ENCODE peak calls at places on chromosome 19, in six cellular contexts. R, Y, D, M, G and K are unnamed samples. For H3K4me1, the result is how much of the 10 kb centered on the place peaks cover.

GRCh38 chr19:13143135-13143534 is 7.0 kb downstream of the STX10 start:
- DNase-seq in G (no peak), D (no peak), M (peak), R (peak), Y (no peak), K (no peak)

GRCh38 chr19:51572908-51573307 is 1.8 kb downstream of the ZNF175 start:
- DNase-seq in M (peak), G (no peak), Y (no peak), D (no peak), R (no peak), K (no peak)

GRCh38 chr19:35088514-35088913 is 27.1 kb upstream of the FXYD3 start:
- DNase-seq in R (no peak), M (peak), G (no peak), D (no peak), Y (no peak), K (no peak)

GRCh38 chr19:7534531-7534980 is 961 bp upstream of the PNPLA6 start:
- DNase-seq in R (peak), G (peak), M (peak), D (peak), Y (peak), K (peak)

GRCh38 chr19:43439183-43440063 is 24.7 kb downstream of the TEX101 start:
- DNase-seq in R (no peak), Y (peak), D (no peak), M (peak), G (peak), K (no peak)

GRCh38 chr19:14432817-14433453 is at the start of gene PKN1:
- DNase-seq in R (peak), D (peak), G (peak), Y (peak), M (no peak), K (no peak)

GRCh38 chr19:12939292-12939606 is 840 bp downstream of the CALR start:
- DNase-seq in D (no peak), R (no peak), G (no peak), Y (no peak), M (peak), K (no peak)

GRCh38 chr19:1577929-1578618 is 9.9 kb upstream of the MEX3D start:
- DNase-seq in G (no peak), M (no peak), R (no peak), Y (no peak), D (no peak), K (no peak)

GRCh38 chr19:12767666-12768065 is 7.7 kb downstream of the HOOK2 start:
- DNase-seq in G (no peak), Y (no peak), M (no peak), R (no peak), D (no peak), K (no peak)

GRCh38 chr19:13797870-13798269 is 2.6 kb downstream of the ZSWIM4 start:
- DNase-seq in R (no peak), Y (no peak), D (no peak), G (no peak), M (peak), K (no peak)

GRCh38 chr19:14146789-14147216 is 10.4 kb upstream of the ASF1B start:
- DNase-seq in D (no peak), G (no peak), M (peak), Y (peak), R (peak), K (no peak)

DNA sequence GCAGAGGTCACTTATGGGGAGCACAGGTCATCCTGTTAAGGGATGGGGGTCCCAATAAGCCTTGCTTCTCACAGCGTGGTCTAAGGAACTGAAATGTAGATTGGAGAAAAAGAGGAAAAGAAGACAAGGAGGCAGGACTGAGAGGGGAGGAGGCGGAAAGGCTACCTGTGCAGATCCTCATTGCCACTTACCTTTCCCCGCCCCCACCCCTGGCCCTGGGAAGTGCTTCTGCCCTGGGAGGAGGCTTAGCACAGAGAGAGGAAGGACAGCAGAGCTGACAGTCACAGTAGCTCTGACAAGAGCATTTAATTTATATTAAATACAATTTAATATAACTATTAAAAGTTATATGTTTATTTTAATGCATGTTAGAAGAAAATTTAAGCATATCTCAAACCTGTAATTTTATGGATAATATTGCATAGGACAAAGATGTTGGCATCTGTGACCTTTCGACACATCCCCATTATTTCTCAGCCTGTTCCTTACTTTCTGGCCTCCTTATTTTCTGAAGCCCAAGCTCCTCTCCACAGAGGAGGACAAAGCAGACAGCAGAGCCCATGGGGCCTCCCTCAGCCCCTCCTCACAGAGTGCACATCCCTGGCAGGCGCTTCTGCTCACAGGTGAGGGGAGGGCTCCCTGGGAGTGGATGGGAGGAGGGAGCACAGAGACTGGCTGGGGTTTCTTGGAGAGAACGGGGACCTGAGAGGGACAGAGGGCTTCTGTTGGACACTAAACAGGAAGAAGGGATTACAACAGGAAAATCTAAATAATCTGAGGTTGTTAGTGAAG is 23.4 kb downstream of the CEACAM21 start:
- DNase-seq in R (no peak), D (no peak), M (no peak), G (no peak), Y (no peak), K (no peak)
- TF ChIP-seq CTCF in R (no peak), D (no peak), M (no peak), G (no peak), Y (no peak), K (no peak)

DNA sequence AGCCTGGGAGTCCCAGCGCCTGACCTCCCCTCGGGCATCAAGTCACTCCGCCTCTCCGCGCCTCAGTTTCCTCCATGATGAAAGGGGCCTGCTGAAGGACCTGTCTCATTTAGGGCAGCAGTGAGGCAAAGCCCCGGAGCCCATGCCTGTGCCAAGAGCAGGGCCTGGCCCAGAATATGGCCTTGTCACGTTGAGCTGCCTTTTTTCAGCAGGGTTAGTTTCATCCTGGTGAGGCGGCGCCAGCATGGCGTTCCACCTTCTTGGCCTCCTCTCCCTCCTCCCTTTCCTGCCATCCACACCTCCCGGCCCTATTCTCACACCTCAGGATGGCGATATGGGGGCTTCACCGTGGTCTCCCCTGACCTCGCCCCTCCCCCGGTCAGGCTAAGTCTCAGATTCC is 30.2 kb downstream of the PAK4 start:
- DNase-seq in G (no peak), M (no peak), D (no peak), Y (no peak), R (no peak), K (peak)
- H3K4me1 ChIP-seq in G (under half), M (half or more), D (half or more), Y (under half), R (half or more), K (under half)

GRCh38 chr19:17553256-17553655 is 2.2 kb upstream of the COLGALT1 start:
- DNase-seq in R (peak), G (peak), M (peak), Y (peak), D (peak), K (no peak)
- H3K27ac ChIP-seq in R (peak), G (peak), M (no peak), Y (peak), D (peak), K (no peak)

DNA sequence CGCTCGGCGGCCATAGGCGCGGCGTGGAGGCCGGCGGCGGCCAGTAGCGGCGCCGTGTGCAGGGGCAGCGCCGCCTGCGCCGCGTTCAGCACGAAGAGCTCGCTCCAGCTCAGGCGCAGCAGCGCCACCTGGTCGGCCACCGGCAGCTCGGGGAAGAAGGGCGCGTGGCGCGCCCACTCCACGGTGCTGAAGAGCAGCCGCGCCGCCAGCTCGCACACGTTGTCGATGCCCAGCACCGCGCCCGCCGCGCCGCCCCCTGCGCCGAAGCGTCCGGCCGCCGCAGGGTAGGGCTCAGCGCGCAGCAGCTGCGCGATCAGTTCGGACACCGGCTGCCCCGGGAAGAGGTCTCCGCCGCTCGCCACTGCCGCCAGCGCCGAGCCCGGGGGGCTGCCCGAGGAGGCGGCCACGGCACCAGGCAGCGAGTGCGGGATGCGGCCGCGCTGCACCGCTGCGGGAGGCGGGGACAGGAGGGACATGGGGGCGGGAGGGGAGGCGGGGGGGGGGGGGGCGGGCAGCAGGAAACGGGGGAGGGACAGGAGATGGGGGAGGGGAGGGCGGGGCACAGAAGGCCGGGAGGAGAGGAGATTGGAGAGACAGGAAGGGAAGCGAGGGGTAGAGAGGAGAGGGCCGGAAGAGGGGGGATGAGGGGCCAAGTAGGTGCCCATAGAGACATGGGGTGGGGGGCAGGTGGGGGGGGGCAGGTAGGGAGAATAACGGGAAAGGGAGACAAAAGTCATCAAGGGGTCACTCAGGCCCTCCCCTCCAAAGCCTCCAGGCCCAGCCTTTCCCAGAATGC is 9.8 kb downstream of the OCEL1 start:
- DNase-seq in M (peak), R (peak), G (no peak), D (peak), Y (peak), K (peak)
- TF ChIP-seq CTCF in M (peak), R (peak), G (peak), D (peak), Y (peak), K (no peak)

DNA sequence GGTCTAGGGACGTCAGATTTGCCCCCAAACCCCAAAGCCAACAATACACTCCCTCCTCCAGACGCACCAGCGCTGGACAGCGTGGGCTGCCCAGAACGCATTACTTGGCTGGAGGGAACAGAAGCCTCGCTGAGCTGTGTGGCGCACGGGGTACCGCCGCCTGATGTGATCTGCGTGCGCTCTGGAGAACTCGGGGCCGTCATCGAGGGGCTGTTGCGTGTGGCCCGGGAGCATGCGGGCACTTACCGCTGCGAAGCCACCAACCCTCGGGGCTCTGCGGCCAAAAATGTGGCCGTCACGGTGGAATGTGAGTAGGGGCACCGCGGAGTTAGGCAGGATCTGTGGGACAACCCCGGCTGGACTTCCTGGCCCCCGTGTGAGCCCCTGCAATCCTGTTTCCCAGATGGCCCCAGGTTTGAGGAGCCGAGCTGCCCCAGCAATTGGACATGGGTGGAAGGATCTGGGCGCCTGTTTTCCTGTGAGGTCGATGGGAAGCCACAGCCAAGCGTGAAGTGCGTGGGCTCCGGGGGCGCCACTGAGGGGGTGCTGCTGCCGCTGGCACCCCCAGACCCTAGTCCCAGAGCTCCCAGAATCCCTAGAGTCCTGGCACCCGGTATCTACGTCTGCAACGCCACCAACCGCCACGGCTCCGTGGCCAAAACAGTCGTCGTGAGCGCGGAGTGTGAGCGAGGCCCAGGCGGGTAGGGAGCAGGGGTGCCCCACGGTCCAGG is 4.0 kb downstream of the ICAM5 start:
- DNase-seq in M (no peak), G (no peak), D (no peak), Y (no peak), R (no peak), K (no peak)
- H3K4me1 ChIP-seq in M (under half), G (under half), D (half or more), Y (under half), R (half or more), K (under half)

DNA sequence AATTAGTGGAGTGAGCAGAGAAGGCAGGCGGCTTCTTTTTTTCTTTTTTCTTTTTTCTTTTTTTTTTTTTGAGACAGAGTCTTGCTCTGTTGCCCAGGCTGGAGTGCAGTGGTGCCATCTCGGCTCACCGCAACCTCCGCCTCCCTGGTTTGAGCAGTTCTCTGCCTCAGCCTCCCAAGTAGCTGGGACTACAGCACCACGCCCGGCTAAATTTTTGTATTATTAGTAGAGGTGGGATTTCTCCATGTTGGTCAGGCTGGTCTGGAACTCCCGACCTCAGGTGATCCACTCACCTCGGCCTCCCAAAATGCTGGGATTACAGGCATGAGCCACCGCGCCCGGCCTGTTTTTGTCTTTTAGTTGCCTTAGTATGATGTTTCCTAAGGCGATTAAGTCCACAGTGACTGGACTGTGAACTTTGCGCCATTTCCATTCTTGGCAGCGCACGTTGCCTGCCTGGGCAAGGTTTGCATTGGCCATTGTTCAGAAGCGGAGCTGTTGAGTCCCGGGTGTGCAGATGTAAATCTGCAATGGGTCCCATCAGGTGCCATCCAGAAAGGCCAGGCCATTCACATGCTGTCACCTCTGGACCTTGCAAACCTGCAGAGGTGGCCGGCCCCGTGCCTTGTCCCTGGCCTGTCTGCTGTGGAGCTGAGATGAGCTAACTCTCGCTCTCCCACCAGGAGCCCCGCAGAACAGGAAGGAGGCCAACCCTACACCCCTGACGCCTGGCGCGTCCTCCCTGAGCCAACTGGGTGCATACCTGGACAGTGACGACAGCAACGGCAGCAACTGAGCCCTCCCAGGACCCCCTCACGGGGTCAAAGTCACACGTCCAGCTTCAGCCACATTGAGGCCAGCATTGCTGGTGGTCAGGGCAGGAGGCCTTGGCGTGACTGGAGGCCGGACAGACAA is 10.9 kb upstream of the SHD start:
- DNase-seq in M (no peak), Y (no peak), G (no peak), D (no peak), R (no peak), K (no peak)
- H3K27ac ChIP-seq in M (no peak), Y (no peak), G (no peak), D (no peak), R (no peak), K (peak)

GRCh38 chr19:41795031-41795461 is 1.3 kb upstream of the CEACAM3 start:
- DNase-seq in Y (peak), G (peak), D (no peak), R (peak), M (no peak), K (peak)
- TF ChIP-seq CTCF in Y (peak), G (peak), D (peak), R (peak), M (peak), K (peak)

GRCh38 chr19:47663435-47663910 is 49.7 kb upstream of the EHD2 start:
- DNase-seq in D (no peak), M (peak), Y (no peak), R (no peak), G (no peak), K (no peak)
- H3K4me1 ChIP-seq in D (half or more), M (under half), Y (under half), R (under half), G (under half), K (under half)